ENCODE peak calls at places on chromosomes 6 and 20, in five cellular contexts. J, O, D, E and Q are unnamed samples.

GRCh38 chr6:156175971-156176421 is 601.2 kb upstream of the ARID1B start:
- DNase-seq in J (no peak), O (no peak), D (no peak), E (no peak), Q (no peak)

GRCh38 chr20:1423625-1424106 is 30.8 kb upstream of the FKBP1A start:
- DNase-seq in J (peak; percentile 17), O (peak; percentile 83), D (peak; percentile 51), E (no peak), Q (no peak)

GRCh38 chr6:7769702-7770101 is 43.8 kb downstream of the BMP6 start:
- DNase-seq in J (no peak), O (peak; percentile 41), D (no peak), E (peak; percentile 7), Q (no peak)

GRCh38 chr6:137115653-137116052 is 57.8 kb downstream of the IL22RA2 start:
- DNase-seq in J (no peak), O (no peak), D (no peak), E (no peak), Q (no peak)

GRCh38 chr6:46453221-46453620 is 38.0 kb downstream of the RCAN2 start:
- DNase-seq in J (no peak), O (peak; percentile 72), D (no peak), E (no peak), Q (no peak)

GRCh38 chr6:44062771-44063560 is 64.3 kb downstream of the MRPL14 start:
- DNase-seq in J (no peak), O (no peak), D (no peak), E (no peak), Q (no peak)

GRCh38 chr6:107115695-107116327 is 496 bp upstream of the BEND3 start:
- DNase-seq in J (no peak), O (no peak), D (peak; percentile 55), E (peak; percentile 86), Q (peak; percentile 5)

GRCh38 chr6:148509789-148510581 is 167.3 kb downstream of the SASH1 start:
- DNase-seq in J (peak; percentile 95), O (peak; percentile 95), D (no peak), E (peak; percentile 96), Q (no peak)

GRCh38 chr6:122736606-122737005 is 42.9 kb upstream of the FABP7 start:
- DNase-seq in J (no peak), O (no peak), D (peak; percentile 10), E (no peak), Q (no peak)

GRCh38 chr20:62320581-62321354 is 18.0 kb downstream of the ADRM1 start:
- DNase-seq in J (no peak), O (no peak), D (no peak), E (no peak), Q (no peak)

GRCh38 chr6:142913511-142914047 is 31.4 kb downstream of the HIVEP2 start:
- DNase-seq in J (no peak), O (no peak), D (no peak), E (no peak), Q (peak; percentile 81)

GRCh38 chr6:169411722-169412121 is 158.1 kb upstream of the THBS2 start:
- DNase-seq in J (no peak), O (no peak), D (no peak), E (no peak), Q (no peak)

GRCh38 chr6:408599-409102 is 17.1 kb downstream of the IRF4 start:
- DNase-seq in J (no peak), O (peak; percentile 32), D (no peak), E (no peak), Q (no peak)

GRCh38 chr6:53031281-53031680 is 33.9 kb upstream of the FBXO9 start:
- DNase-seq in J (no peak), O (no peak), D (no peak), E (no peak), Q (no peak)

GRCh38 chr20:49344975-49345374 is 67.1 kb upstream of the ZNFX1 start:
- DNase-seq in J (no peak), O (peak; percentile 97), D (no peak), E (peak; percentile 91), Q (no peak)

GRCh38 chr6:14456941-14457340 is 339.4 kb downstream of the CD83 start:
- DNase-seq in J (no peak), O (no peak), D (no peak), E (no peak), Q (no peak)

GRCh38 chr6:41591859-41592502 is 45.8 kb downstream of the FOXP4 start:
- DNase-seq in J (no peak), O (peak; percentile 32), D (peak; percentile 86), E (peak; percentile 94), Q (peak; percentile 66)

GRCh38 chr20:16624106-16624505 is 50.9 kb upstream of the KIF16B start:
- DNase-seq in J (no peak), O (no peak), D (no peak), E (no peak), Q (no peak)

GRCh38 chr6:168355716-168356522 is 36.3 kb upstream of the DACT2 start:
- DNase-seq in J (no peak), O (no peak), D (peak; percentile 20), E (peak; percentile 85), Q (no peak)

GRCh38 chr20:59807909-59808728 is 125.3 kb downstream of the SYCP2 start:
- DNase-seq in J (no peak), O (no peak), D (no peak), E (peak; percentile 68), Q (no peak)

GRCh38 chr20:63978319-63979220 is 872 bp downstream of the SAMD10 start:
- DNase-seq in J (no peak), O (peak; percentile 45), D (peak; percentile 82), E (peak; percentile 92), Q (peak; percentile 39)

GRCh38 chr20:16062661-16063591 is 510.3 kb downstream of the KIF16B start:
- DNase-seq in J (no peak), O (peak; percentile 12), D (no peak), E (no peak), Q (no peak)

GRCh38 chr20:58389968-58390658 is 1.1 kb downstream of the VAPB start:
- DNase-seq in J (no peak), O (no peak), D (no peak), E (no peak), Q (no peak)

GRCh38 chr6:53793318-53793975 is 1.4 kb upstream of the LRRC1 start:
- DNase-seq in J (no peak), O (peak; percentile 68), D (peak; percentile 95), E (no peak), Q (no peak)

GRCh38 chr6:138714493-138714892 is 59.1 kb upstream of the CCDC28A start:
- DNase-seq in J (no peak), O (no peak), D (no peak), E (no peak), Q (no peak)

GRCh38 chr20:25991051-25991755 is 294.6 kb upstream of the ZNF337 start:
- DNase-seq in J (no peak), O (no peak), D (no peak), E (peak; percentile 58), Q (no peak)

GRCh38 chr6:68279793-68280557 is 355.1 kb upstream of the ADGRB3 start:
- DNase-seq in J (peak; percentile 93), O (peak; percentile 79), D (no peak), E (no peak), Q (no peak)

GRCh38 chr20:51918561-51918960 is 116.2 kb upstream of the SALL4 start:
- DNase-seq in J (no peak), O (no peak), D (no peak), E (no peak), Q (no peak)

GRCh38 chr20:17849901-17850673 is 118.5 kb downstream of the SNX5 start:
- DNase-seq in J (no peak), O (peak; percentile 100), D (peak; percentile 88), E (no peak), Q (no peak)

GRCh38 chr6:143123081-143123480 is 62.4 kb downstream of the AIG1 start:
- DNase-seq in J (no peak), O (no peak), D (no peak), E (no peak), Q (no peak)

GRCh38 chr6:126039284-126039683 is 52.9 kb downstream of the TRMT11 start:
- DNase-seq in J (no peak), O (peak; percentile 89), D (no peak), E (no peak), Q (no peak)